ENCODE peak calls at places on chromosomes 4 and X, in nine cellular contexts. H is hepatocyte, A is cardiac muscle cell, Q is stomach, Y is A549, J is breast epithelium, I is OCI-LY7, Z is neuronal stem cell, K is HCT116. F is an unnamed sample.

GRCh38 chrX:36909584-36909983 is 98.6 kb upstream of the FAM47C start:
- DNase-seq in Y (no peak), H (no peak), J (no peak), A (peak; percentile 60), I (no peak), Q (no peak), Z (no peak), K (no peak), F (no peak)

GRCh38 chr4:74370912-74371311 is 6.0 kb downstream of the EREG start:
- DNase-seq in J (no peak), A (peak; percentile 81), Q (no peak), H (peak; percentile 72), K (peak; percentile 70), Y (peak; percentile 20), I (peak; percentile 30), Z (peak; percentile 26), F (peak; percentile 77)

GRCh38 chr4:80098635-80099034 is 25.6 kb upstream of the ANTXR2 start:
- DNase-seq in Q (no peak), I (no peak), Z (no peak), J (no peak), A (no peak), K (no peak), Y (no peak), H (no peak), F (no peak)

GRCh38 chr4:76850010-76850441 is 47.9 kb downstream of the SOWAHB start:
- DNase-seq in A (peak; percentile 90), H (peak; percentile 32), K (peak; percentile 51), I (no peak), Y (no peak), Z (no peak), Q (no peak), J (peak; percentile 27), F (no peak)

GRCh38 chr4:126969781-126970180 is 663.0 kb upstream of the INTU start:
- DNase-seq in H (peak; percentile 6), I (no peak), J (no peak), Z (no peak), Q (no peak), Y (no peak), A (peak; percentile 2), K (no peak), F (no peak)

GRCh38 chr4:5638976-5639375 is 69.4 kb downstream of the EVC2 start:
- DNase-seq in I (no peak), H (no peak), Z (no peak), K (no peak), Y (no peak), J (no peak), Q (no peak), A (peak; percentile 4), F (no peak)

GRCh38 chrX:50827996-50828395 is 14.0 kb upstream of the SHROOM4 start:
- DNase-seq in J (no peak), Y (no peak), Q (no peak), K (peak; percentile 27), A (no peak), I (no peak), H (peak; percentile 30), Z (no peak), F (no peak)

GRCh38 chr4:8893624-8894423 is 22.2 kb upstream of the HMX1 start:
- DNase-seq in H (no peak), I (no peak), Z (no peak), Q (no peak), A (no peak), J (no peak), K (no peak), Y (no peak), F (no peak)

DNA sequence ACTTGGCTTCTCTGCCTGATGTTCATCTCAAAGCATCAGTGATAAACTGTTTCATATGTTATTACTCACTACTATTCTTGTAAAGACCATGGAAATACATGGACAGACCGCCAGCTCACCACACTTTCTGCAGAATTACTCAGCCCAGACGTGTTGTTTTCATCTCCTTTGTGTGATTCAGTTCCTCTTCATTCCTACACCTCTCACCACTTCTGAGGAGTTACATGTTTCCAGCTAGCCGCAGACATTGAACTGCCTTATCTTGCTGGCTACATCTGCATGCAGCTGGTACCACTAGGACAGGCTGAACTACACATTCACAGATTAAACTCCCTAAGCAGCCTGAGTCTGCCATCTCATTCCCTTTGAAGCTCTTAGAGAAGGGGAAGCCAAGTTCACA is 443.2 kb upstream of the FGF16 start:
- DNase-seq in J (no peak), I (no peak), K (no peak), Y (no peak), H (peak; percentile 5), Q (no peak), Z (no peak), A (no peak), F (no peak)
- H3K4me1 ChIP-seq in J (no peaks in the 10 kb centered on the region), I (no peaks in the 10 kb centered on the region), K (no peaks in the 10 kb centered on the region), Y (no peaks in the 10 kb centered on the region), H (no peaks in the 10 kb centered on the region), Q (no peaks in the 10 kb centered on the region), Z (no peaks in the 10 kb centered on the region), A (no peaks in the 10 kb centered on the region), F (no peaks in the 10 kb centered on the region)

GRCh38 chr4:86451560-86452322 is 91.9 kb upstream of the MAPK10 start:
- DNase-seq in Y (no peak), K (no peak), I (no peak), Q (no peak), H (no peak), J (no peak), Z (no peak), A (peak; percentile 41), F (no peak)
- H3K27ac ChIP-seq in Y (no peak overlapping the region), K (no peak overlapping the region), I (no peak overlapping the region), Q (peak overlapping the region; percentile 59), H (peak overlapping the region; percentile 11), J (no peak overlapping the region), Z (peak overlapping the region; percentile 75), A (no peak overlapping the region), F (no peak overlapping the region)

DNA sequence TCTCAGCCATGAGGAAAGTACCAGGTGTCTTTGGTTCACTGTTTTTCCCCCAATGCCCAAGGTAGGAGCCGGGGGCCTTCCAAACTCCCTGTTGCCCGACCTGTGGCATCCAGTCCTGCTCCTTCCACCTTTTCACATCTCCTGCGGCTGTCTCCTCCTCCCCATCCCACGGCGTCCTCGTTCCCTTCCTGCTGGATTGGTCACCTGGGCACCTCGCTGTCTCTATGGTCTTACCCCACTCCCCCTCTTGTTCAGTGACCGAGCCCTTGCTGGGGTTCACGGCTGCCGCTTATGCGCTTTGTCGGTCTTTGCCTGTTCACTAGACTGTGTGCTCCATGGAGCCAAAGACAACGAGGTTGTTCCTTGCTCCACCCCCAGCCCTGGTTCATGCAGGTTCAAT is 188.7 kb upstream of the PSAPL1 start:
- DNase-seq in H (no peak), J (no peak), Y (no peak), I (no peak), A (no peak), Q (no peak), Z (no peak), K (no peak), F (no peak)
- H3K4me1 ChIP-seq in H (no peaks in the 10 kb centered on the region), J (no peaks in the 10 kb centered on the region), Y (no peaks in the 10 kb centered on the region), I (no peaks in the 10 kb centered on the region), A (no peaks in the 10 kb centered on the region), Q (no peaks in the 10 kb centered on the region), Z (no peaks in the 10 kb centered on the region), K (no peaks in the 10 kb centered on the region), F (no peaks in the 10 kb centered on the region)

GRCh38 chrX:133468081-133468480 is 52.8 kb upstream of the GPC4 start:
- DNase-seq in K (no peak), Y (no peak), H (no peak), J (no peak), A (no peak), Z (no peak), Q (no peak), I (no peak), F (no peak)
- H3K27ac ChIP-seq in K (no peak overlapping the region), Y (no peak overlapping the region), H (no peak overlapping the region), J (no peak overlapping the region), A (no peak overlapping the region), Z (no peak overlapping the region), Q (no peak overlapping the region), I (no peak overlapping the region), F (no peak overlapping the region)

DNA sequence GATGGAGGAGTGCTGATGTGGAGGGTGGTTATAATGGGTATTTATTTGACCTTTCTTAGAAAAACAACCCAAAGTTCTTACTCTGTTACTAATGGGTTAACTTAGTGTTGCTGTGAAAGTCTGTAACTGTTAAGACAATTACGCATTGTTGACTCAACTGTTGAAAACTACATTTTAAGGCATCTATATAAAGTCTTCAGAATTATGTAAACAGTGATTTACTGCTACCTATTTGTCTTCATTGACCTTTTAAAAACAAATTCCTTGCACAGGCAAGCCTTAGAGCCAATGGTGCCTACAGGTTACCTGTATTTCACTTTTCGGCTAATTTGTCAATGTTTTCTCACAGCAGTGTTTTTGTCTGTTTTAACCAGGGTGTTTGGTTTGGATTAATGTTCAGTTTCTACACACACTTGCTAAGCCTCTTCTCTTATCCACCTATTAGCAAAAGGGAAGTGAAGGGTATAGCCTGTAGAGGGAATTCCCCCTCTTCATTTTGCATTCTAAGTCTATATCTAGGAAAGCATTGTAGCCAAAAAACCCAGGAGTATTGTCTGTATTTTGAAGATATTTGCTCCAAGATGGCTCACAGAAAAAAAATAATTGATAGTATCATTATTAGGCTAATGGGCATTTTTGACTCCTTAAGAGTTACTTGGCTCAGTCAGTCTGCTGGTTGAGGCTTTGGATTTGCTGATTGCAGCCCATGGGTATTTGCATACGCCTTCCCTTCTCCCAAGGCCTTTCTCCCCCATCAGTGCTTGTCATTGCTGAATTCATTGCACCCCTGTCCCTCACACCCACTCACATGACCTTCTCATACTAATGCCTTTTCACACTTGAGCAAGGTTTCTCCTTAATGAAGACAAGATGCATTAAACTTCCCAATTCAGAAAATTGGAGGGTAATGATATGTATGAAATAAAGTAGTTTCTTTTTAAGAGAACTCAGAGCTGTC is 30.5 kb downstream of the AFF1 start:
- DNase-seq in I (peak; percentile 31), K (no peak), Q (no peak), Y (no peak), H (no peak), Z (no peak), J (no peak), A (no peak), F (no peak)
- H3K4me1 ChIP-seq in I (peaks cover 87% of the 10 kb centered on the region), K (peaks cover 22% of the 10 kb centered on the region), Q (peaks cover 18% of the 10 kb centered on the region), Y (peaks cover 60% of the 10 kb centered on the region), H (peaks cover 13% of the 10 kb centered on the region), Z (peaks cover 24% of the 10 kb centered on the region), J (no peaks in the 10 kb centered on the region), A (peaks cover 42% of the 10 kb centered on the region), F (peaks cover 54% of the 10 kb centered on the region)

GRCh38 chr4:23887989-23888388 is 1.9 kb downstream of the PPARGC1A start:
- DNase-seq in K (no peak), J (no peak), Y (no peak), H (no peak), Q (no peak), Z (no peak), I (no peak), A (no peak), F (no peak)
- H3K27ac ChIP-seq in K (no peak overlapping the region), J (no peak overlapping the region), Y (no peak overlapping the region), H (peak overlapping the region; percentile 46), Q (peak overlapping the region; percentile 78), Z (no peak overlapping the region), I (no peak overlapping the region), A (peak overlapping the region; percentile 95), F (no peak overlapping the region)

DNA sequence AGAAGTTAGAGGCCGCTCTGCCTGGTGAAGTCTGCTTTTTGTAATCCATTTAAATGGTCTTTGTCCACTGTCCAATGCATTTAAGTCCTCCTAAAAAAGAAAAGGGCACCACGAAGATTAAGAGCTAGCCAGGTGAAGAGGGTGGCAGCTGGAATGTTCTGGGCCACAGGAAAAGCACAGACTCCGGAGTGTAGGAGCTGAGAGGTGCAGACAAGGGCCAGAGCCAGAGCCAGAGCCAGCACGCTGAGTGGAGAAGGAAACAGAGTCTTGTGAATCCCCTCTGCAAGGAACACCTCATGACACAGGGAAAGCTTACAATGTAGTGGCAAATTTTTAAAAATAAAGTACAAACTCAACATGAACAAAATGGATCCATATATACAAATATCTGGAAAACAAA is 83.6 kb downstream of the TSPAN5 start:
- DNase-seq in I (no peak), Z (no peak), Y (no peak), H (no peak), K (no peak), Q (no peak), J (no peak), A (no peak), F (no peak)
- H3K4me1 ChIP-seq in I (no peaks in the 10 kb centered on the region), Z (no peaks in the 10 kb centered on the region), Y (no peaks in the 10 kb centered on the region), H (peaks cover 17% of the 10 kb centered on the region), K (peaks cover 3% of the 10 kb centered on the region), Q (no peaks in the 10 kb centered on the region), J (no peaks in the 10 kb centered on the region), A (peaks cover 3% of the 10 kb centered on the region), F (peaks cover 13% of the 10 kb centered on the region)